ENCODE peak calls at places on chromosomes 11 and 22, in nine cellular contexts. D is IMR-90, B is uterus, J is GM12891, L is A549, G is heart left ventricle, Q is HCT116, A is H54, S is ovary. E is an unnamed sample.

GRCh38 chr11:117795726-117796455 is 1.1 kb downstream of the DSCAML1 start:
- DNase-seq in A (no peak), G (no peak), L (no peak), D (no peak), Q (no peak), J (no peak), S (no peak), B (no peak), E (no peak)

GRCh38 chr22:37563153-37564081 is 3.1 kb downstream of the CDC42EP1 start:
- DNase-seq in G (no peak), L (peak), A (peak), B (peak), S (peak), Q (peak), D (peak), J (no peak), E (no peak)

GRCh38 chr11:12827929-12828812 is 153.9 kb downstream of the TEAD1 start:
- DNase-seq in A (peak), B (no peak), L (peak), J (no peak), S (peak), D (peak), Q (no peak), G (no peak), E (peak)

GRCh38 chr11:73334244-73335203 is 26.4 kb downstream of the ARHGEF17 start:
- DNase-seq in J (no peak), A (peak), Q (peak), L (peak), G (peak), B (peak), S (peak), D (peak), E (peak)

GRCh38 chr22:30969532-30970355 is 679 bp downstream of the TUG1 start:
- DNase-seq in J (no peak), G (peak), A (no peak), Q (no peak), D (peak), L (peak), B (peak), S (no peak), E (peak)

GRCh38 chr11:130043575-130043974 is 26.1 kb upstream of the APLP2 start:
- DNase-seq in G (no peak), J (no peak), Q (no peak), D (no peak), S (no peak), B (no peak), L (no peak), A (no peak), E (no peak)

GRCh38 chr11:62269654-62270278 is at the start of gene SCGB2A2:
- DNase-seq in L (no peak), A (no peak), Q (peak), B (no peak), S (no peak), J (no peak), G (no peak), D (no peak), E (no peak)

GRCh38 chr11:99351620-99352019 is 330.9 kb downstream of the CNTN5 start:
- DNase-seq in B (no peak), J (no peak), D (peak), S (no peak), A (no peak), L (no peak), G (no peak), Q (no peak), E (no peak)

GRCh38 chr11:112100457-112100856 is 13.8 kb downstream of the SDHD start:
- DNase-seq in L (no peak), J (no peak), S (no peak), G (no peak), D (peak), A (no peak), Q (no peak), B (no peak), E (no peak)

GRCh38 chr22:27650572-27650971 is 151.0 kb downstream of the MN1 start:
- DNase-seq in L (no peak), A (no peak), B (no peak), G (no peak), Q (no peak), D (no peak), J (no peak), S (peak), E (no peak)

GRCh38 chr11:93370260-93370659 is 39.7 kb downstream of the DEUP1 start:
- DNase-seq in Q (no peak), G (no peak), S (no peak), J (no peak), D (no peak), A (no peak), L (no peak), B (no peak), E (no peak)

GRCh38 chr11:94024547-94024946 is 3.4 kb downstream of the HEPHL1 start:
- DNase-seq in D (no peak), L (no peak), G (no peak), J (no peak), A (no peak), B (no peak), Q (no peak), S (no peak), E (no peak)

GRCh38 chr11:102111787-102112653 is 1.8 kb downstream of the YAP1 start:
- DNase-seq in L (peak), A (peak), D (peak), B (peak), J (no peak), G (peak), S (no peak), Q (peak), E (no peak)

GRCh38 chr11:57527056-57527631 is 3.4 kb downstream of the TIMM10 start:
- DNase-seq in J (no peak), L (peak), D (peak), G (peak), B (peak), Q (peak), A (no peak), S (peak), E (peak)

GRCh38 chr11:95566151-95566670 is 223.4 kb downstream of the FAM76B start:
- DNase-seq in G (no peak), Q (no peak), J (no peak), B (no peak), S (no peak), A (no peak), L (no peak), D (no peak), E (peak)

GRCh38 chr22:37692627-37693285 is 4.1 kb upstream of the TRIOBP start:
- DNase-seq in G (no peak), Q (no peak), S (no peak), J (no peak), L (no peak), A (no peak), D (no peak), B (no peak), E (no peak)

GRCh38 chr22:17087176-17088131 is 2.7 kb downstream of the IL17RA start:
- DNase-seq in S (no peak), G (peak), Q (no peak), D (peak), A (no peak), B (no peak), J (no peak), L (no peak), E (no peak)

GRCh38 chr22:48834404-48834803 is 993.3 kb downstream of the BRD1 start:
- DNase-seq in Q (no peak), D (no peak), S (no peak), J (no peak), B (no peak), A (no peak), G (no peak), L (no peak), E (no peak)

GRCh38 chr22:26894766-26895485 is 237.5 kb downstream of the MIAT start:
- DNase-seq in A (peak), Q (peak), G (no peak), J (no peak), D (peak), S (no peak), B (no peak), L (peak), E (no peak)

GRCh38 chr11:66112041-66112491 is 42.0 kb downstream of the PACS1 start:
- DNase-seq in G (no peak), S (no peak), L (peak), J (no peak), Q (no peak), A (no peak), D (no peak), B (no peak), E (no peak)

GRCh38 chr11:133724116-133724515 is 121.2 kb downstream of the SPATA19 start:
- DNase-seq in J (no peak), L (no peak), D (no peak), A (no peak), Q (no peak), S (no peak), B (no peak), G (no peak), E (no peak)

GRCh38 chr11:35207471-35208403 is 68.8 kb downstream of the CD44 start:
- DNase-seq in G (no peak), D (peak), B (no peak), Q (no peak), S (no peak), A (no peak), J (no peak), L (no peak), E (no peak)

GRCh38 chr11:31795706-31796522 is 15.2 kb downstream of the PAX6 start:
- DNase-seq in G (peak), Q (no peak), D (no peak), B (no peak), J (no peak), L (no peak), S (no peak), A (no peak), E (no peak)

GRCh38 chr11:15641191-15641810 is 526.6 kb downstream of the INSC start:
- DNase-seq in G (no peak), L (no peak), D (no peak), B (no peak), S (no peak), Q (no peak), J (no peak), A (no peak), E (no peak)

GRCh38 chr11:62186195-62186594 is 3.8 kb upstream of the SCGB1D1 start:
- DNase-seq in A (no peak), G (no peak), J (no peak), L (no peak), B (no peak), D (no peak), Q (no peak), S (no peak), E (no peak)

DNA sequence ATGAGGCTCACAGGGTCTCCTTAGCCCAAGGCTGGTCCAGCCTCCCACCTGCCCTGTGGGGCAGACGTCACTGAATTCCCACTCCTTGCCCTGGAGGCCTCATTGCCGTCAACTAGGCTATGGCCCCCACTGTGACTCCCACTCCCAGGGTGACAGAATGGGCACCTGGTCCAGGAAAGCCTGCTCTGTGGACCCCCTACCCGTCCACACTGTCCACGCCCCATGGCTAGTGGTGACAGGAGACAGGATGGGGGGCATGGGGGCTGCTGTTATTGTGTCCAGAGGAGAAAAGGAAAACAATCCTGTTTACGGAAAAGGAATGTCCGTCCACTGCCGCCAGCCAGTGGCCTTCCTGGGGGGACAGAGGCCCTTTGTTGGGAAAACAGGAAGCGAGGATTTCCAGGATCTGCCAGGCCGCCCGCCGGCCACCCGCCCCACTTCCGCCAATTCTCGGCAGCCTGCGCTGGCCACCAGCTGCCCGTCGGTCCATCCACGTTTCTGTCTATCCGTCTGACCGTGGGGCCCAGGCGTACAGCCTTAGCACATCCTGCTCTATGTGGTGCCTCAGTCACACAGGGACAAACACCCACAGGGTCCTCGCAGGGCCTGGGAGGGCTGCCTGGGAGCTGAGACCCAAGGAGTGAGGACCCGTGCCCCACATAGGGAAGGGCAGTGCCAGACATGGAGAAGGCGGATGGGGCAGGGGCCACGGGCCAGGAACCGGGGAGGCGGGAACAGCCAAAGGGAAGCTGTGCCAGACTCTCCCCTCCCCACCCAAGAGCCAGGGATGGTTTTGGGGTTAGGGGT is 19.5 kb downstream of the CRELD2 start:
- DNase-seq in A (no peak), L (no peak), J (no peak), G (no peak), B (no peak), D (no peak), Q (no peak), S (no peak), E (no peak)
- TF ChIP-seq POLR2A in A (no peak), L (no peak), J (no peak), G (no peak), B (no peak), D (no peak), Q (no peak), S (no peak), E (no peak)

GRCh38 chr11:132249256-132249655 is 878.8 kb downstream of the NTM start:
- DNase-seq in A (no peak), G (no peak), L (no peak), D (no peak), J (no peak), S (no peak), B (no peak), Q (no peak), E (no peak)
- TF ChIP-seq POLR2A in A (no peak), G (no peak), L (no peak), D (no peak), J (no peak), S (no peak), B (no peak), Q (no peak), E (no peak)

DNA sequence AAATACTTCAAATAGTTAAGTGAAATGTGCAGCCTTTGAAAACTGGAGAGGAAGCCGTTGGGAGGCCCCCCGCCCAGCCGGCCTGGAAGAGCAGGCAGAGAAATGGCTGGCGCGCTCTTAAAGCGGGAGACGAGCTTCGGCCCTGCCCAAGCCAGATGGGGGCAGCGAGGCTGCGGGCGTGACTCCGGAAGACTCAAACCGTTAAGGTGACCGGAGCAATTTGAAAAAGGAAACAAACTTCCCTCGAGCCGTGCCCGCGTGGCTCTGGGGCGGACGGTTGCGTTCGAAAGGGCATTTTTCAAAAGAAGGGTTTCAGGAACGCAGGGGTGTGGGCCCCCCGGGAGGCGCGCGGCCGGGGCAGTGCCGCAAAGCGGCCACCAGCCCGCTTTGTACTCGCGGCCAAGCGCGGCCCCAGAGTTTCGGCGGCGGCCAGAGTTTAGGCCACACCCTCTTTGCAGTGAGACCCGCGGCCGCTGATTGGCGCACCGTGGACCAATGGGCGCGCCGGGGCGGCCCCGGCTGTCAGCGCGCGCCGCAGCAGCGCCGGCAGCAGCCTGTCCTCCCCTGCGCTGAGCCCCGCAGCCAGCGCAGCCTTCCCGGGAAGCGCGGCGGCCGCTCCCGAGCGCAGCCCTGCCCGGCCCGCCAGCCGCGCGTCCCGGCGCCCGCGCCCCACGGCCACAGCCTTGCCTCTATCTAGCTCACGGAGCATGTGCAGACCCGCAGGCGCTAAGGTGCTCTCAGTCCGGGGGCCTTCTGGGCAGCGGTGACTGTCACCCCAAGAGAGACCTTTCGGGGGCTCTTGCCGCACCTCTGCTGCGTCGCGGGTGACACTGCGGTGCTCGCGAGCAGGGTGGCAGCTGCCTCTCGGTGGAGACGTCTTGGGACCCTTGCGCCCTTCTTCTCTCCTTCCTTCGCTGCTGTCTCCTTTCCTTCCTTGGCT is at the start of gene NAV2:
- DNase-seq in A (peak), G (peak), Q (peak), J (peak), D (peak), S (peak), B (peak), L (peak), E (peak)
- TF ChIP-seq POLR2A in A (peak), G (peak), Q (peak), J (no peak), D (peak), S (peak), B (peak), L (peak), E (peak)

GRCh38 chr11:125579811-125580210 is 10.5 kb downstream of the EI24 start:
- DNase-seq in Q (no peak), L (no peak), B (no peak), S (no peak), G (no peak), J (no peak), A (no peak), D (no peak), E (no peak)
- TF ChIP-seq POLR2A in Q (no peak), L (no peak), B (no peak), S (no peak), G (no peak), J (no peak), A (no peak), D (no peak), E (no peak)

GRCh38 chr11:23406131-23406819 is 546.0 kb upstream of the CCDC179 start:
- DNase-seq in S (no peak), G (no peak), Q (no peak), A (no peak), B (no peak), J (no peak), D (no peak), L (no peak), E (no peak)
- TF ChIP-seq POLR2A in S (no peak), G (no peak), Q (no peak), A (no peak), B (no peak), J (no peak), D (no peak), L (no peak), E (no peak)

DNA sequence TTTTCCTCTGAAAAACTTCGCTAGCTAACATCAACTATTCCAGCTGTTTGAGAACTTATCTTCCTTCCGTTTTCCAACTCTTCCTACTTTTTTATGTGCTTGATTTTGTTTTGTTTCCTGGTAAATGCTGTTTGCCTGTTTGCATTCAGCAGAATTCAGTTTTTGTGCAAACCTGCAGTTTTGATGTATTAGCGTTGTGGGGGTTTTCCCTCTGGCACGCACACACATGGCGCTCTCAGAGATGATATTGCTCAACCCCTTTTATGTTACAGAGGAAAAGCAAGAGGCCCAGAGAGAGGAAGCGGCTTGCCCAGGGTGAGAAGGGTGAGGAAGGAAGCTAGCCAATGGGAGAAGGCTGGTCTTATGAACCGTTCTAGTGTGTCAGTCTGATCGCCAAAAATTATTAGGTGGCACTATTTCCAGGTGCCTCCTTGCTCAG is 706 bp upstream of the CTSC start:
- DNase-seq in S (no peak), G (peak), Q (no peak), J (no peak), A (peak), L (peak), D (peak), B (peak), E (peak)
- TF ChIP-seq POLR2A in S (no peak), G (no peak), Q (no peak), J (peak), A (no peak), L (no peak), D (no peak), B (no peak), E (no peak)

GRCh38 chr22:35301370-35301874 is 1.7 kb downstream of the TOM1 start:
- DNase-seq in D (peak), G (no peak), L (peak), B (peak), J (no peak), S (no peak), Q (no peak), A (no peak), E (peak)
- TF ChIP-seq POLR2A in D (peak), G (no peak), L (no peak), B (no peak), J (no peak), S (no peak), Q (no peak), A (no peak), E (no peak)

DNA sequence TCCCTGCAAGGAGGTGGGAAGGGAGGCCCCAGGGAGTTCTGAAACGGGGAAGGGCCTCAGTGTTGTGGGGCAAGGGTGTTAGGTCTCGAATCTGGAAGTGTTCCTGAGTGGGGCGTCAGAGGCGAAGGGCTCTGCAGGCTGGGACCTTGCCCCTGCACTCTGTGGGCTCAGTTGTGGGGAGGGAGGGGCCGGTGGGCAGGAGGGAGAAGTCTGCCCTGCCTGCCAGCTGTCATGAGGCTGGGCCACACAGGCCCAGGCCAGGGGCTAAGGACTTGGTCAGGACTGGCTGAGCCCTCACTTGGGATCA is at the start of gene CRACR2B:
- DNase-seq in Q (no peak), G (no peak), B (no peak), J (no peak), L (no peak), D (no peak), A (no peak), S (no peak), E (no peak)
- TF ChIP-seq POLR2A in Q (no peak), G (no peak), B (no peak), J (no peak), L (no peak), D (no peak), A (no peak), S (no peak), E (no peak)

DNA sequence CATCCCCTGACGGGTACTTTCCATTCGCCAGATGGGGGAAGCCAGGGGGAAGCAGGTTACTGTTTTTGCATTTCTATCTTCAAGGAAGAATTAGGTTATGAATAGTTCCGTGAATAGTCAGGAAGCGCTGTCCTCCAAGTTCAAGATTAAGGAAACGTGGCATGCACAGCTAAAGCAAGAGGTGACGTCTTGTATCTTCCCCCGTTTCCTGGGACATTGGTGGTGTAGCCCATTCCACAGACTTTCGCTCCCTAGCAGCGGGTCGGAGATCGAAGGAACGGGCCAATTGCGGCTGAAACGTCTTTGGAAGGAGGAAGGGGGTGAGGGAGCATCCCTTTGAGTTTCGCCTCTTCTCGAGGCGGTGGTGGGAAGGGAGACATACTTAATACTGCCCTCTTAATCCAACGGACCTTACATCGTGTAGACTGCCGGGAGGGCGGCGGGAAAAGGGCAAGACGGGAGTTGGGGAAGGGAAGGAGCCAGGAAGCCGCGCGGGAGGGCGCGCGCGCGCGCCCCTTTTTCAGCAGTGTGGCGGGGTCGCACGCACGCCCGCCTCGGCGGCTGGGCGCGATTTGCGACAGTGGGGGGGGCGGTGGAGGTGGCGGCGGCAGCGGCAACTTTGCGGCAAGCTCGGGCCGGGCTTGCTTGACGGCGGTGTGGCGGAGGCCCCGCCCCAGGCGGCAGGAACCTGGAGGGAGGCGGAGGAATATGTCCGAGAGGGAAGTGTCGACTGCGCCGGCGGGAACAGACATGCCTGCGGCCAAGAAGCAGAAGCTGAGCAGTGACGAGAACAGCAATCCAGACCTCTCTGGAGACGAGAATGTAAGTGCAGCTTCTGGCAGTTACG is at the start of gene EED:
- DNase-seq in A (peak), D (peak), J (peak), L (peak), S (peak), G (peak), Q (peak), B (peak), E (peak)
- TF ChIP-seq POLR2A in A (peak), D (peak), J (peak), L (peak), S (peak), G (no peak), Q (peak), B (peak), E (peak)